ENCODE peak calls at places on chromosomes 11 and 22, in five cellular contexts. F is transverse colon, K is mesendoderm, U is tibial nerve, Z is pancreas. J is an unnamed sample.

GRCh38 chr22:38454361-38455062 is 487 bp downstream of the KCNJ4 start:
- DNase-seq in F (no peak), K (no peak), U (no peak), Z (no peak), J (no peak)

GRCh38 chr22:49475253-49475652 is 352.4 kb downstream of the BRD1 start:
- DNase-seq in F (no peak), K (no peak), U (no peak), Z (no peak), J (no peak)

GRCh38 chr11:123577081-123577598 is 77.3 kb downstream of the SCN3B start:
- DNase-seq in F (peak), K (peak), U (peak), Z (peak), J (no peak)

GRCh38 chr11:112113539-112114457 is 27.1 kb downstream of the SDHD start:
- DNase-seq in F (no peak), K (peak), U (no peak), Z (no peak), J (no peak)

GRCh38 chr11:2924821-2925675 is 4.2 kb downstream of the PHLDA2 start:
- DNase-seq in F (peak), K (no peak), U (no peak), Z (no peak), J (no peak)

GRCh38 chr22:26245001-26245400 is 75.7 kb downstream of the SEZ6L start:
- DNase-seq in F (no peak), K (peak), U (no peak), Z (no peak), J (no peak)

GRCh38 chr11:33451364-33451763 is 194.2 kb downstream of the HIPK3 start:
- DNase-seq in F (no peak), K (no peak), U (no peak), Z (no peak), J (no peak)

GRCh38 chr11:36247493-36247892 is 41.7 kb downstream of the COMMD9 start:
- DNase-seq in F (no peak), K (no peak), U (no peak), Z (no peak), J (no peak)

GRCh38 chr11:45076761-45077160 is 69.7 kb upstream of the PRDM11 start:
- DNase-seq in F (no peak), K (no peak), U (no peak), Z (no peak), J (no peak)

GRCh38 chr11:74909812-74910211 is 39.1 kb downstream of the XRRA1 start:
- DNase-seq in F (no peak), K (no peak), U (no peak), Z (no peak), J (no peak)

GRCh38 chr22:36577019-36577418 is 48.1 kb upstream of the EIF3D start:
- DNase-seq in F (no peak), K (no peak), U (no peak), Z (no peak), J (no peak)

GRCh38 chr11:117970400-117971024 is 15.7 kb upstream of the IL10RA start:
- DNase-seq in F (peak), K (no peak), U (no peak), Z (no peak), J (no peak)

GRCh38 chr11:47154738-47155570 is 21.7 kb downstream of the ARFGAP2 start:
- DNase-seq in F (no peak), K (no peak), U (no peak), Z (no peak), J (no peak)

GRCh38 chr11:121591405-121592033 is 138.8 kb upstream of the SORL1-AS1 start:
- DNase-seq in F (peak), K (peak), U (peak), Z (peak), J (peak)

GRCh38 chr11:45585205-45585604 is 80.2 kb downstream of the CHST1 start:
- DNase-seq in F (no peak), K (no peak), U (no peak), Z (no peak), J (no peak)

GRCh38 chr22:45295492-45295891 is 10.7 kb downstream of the UPK3A start:
- DNase-seq in F (no peak), K (no peak), U (no peak), Z (no peak), J (no peak)

GRCh38 chr22:21837184-21837979 is 30.1 kb downstream of the MAPK1 start:
- DNase-seq in F (no peak), K (peak), U (no peak), Z (no peak), J (peak)

GRCh38 chr11:57778318-57779037 is 16.9 kb downstream of the CTNND1 start:
- DNase-seq in F (peak), K (peak), U (peak), Z (peak), J (peak)

DNA sequence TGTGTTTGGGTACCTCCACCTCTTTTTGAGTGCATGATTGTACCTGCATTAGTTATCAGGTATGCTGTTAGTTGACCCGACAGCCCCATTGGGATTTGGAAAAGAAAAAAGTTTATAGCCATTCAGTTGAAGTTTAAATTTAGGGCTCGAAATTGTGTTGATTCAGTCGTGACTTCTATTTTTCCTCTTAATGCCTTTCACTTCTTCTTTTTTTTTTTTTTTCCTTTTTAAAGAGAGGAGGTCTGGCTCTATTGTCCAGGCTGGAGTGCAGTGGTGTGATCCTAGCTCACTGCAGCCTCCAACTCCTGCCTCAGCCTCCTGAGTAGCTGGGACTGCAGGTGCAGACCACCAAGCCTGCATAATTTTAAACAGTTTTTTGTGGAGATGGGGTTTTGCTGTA is 2.3 kb downstream of the STT3A start:
- DNase-seq in F (no peak), K (no peak), U (no peak), Z (no peak), J (no peak)
- H3K4me3 ChIP-seq in F (no peak), K (no peak), U (no peak), Z (no peak), J (no peak)

DNA sequence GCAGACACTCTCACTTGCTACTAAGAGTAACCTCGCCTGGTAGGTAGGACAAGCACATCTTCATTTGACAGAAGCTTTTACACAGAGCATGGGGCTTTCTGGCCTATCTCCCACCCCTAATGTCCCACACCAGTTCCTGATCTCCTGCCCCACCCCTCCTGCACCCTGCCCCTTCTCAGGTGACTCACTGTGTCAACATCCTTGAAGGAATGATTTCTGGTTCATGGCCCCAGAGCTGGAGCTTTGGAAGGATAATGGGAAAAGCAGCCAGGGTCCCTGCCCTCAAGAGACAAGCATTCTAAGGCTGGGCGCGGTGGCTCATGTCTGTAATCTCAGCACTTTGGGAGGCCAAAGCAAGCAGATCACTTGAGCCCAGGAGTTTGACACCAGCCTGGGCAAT is 47.2 kb downstream of the LRFN4 start:
- DNase-seq in F (peak), K (peak), U (no peak), Z (no peak), J (no peak)
- H3K4me3 ChIP-seq in F (no peak), K (no peak), U (no peak), Z (no peak), J (no peak)

DNA sequence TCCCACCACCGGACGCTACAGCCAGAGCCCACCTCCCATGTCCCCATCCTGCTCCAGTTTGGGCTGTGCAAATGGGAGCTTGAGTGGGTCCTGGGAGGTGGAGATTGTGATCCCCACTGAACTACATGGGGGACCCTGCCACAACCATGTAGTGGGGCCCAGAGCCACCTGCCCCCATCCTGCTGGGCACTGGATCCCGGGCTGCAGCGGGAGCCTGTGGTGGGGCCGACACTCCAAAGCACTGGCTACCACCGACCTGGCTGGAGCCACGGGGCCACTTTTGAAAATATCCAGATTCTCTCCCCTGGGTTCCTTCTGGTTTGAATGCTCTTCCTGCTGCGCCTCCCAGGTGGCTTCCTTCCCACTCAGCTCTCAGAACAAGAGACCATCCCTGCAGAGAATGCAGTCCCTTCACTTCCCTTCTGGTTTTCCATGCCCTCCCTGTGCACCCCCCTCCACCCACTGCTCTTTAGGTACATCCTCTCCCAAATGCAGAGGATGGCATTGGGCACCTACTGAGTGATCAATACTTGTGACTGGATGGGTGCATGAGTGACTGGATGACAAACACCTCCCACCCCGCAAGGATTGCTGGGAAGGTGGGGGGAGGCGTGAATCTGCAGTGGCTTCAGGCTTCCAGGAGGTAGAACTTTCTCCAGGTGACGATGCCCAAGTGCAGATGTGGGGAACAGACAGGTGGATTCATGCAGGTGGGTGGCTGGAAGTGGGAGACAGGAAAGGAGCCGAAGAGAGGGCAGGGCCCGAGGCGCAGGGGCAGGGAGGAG is 846 bp upstream of the UNC93B1 start:
- DNase-seq in F (no peak), K (no peak), U (no peak), Z (no peak), J (no peak)
- H3K4me3 ChIP-seq in F (no peak), K (no peak), U (peak), Z (no peak), J (peak)

DNA sequence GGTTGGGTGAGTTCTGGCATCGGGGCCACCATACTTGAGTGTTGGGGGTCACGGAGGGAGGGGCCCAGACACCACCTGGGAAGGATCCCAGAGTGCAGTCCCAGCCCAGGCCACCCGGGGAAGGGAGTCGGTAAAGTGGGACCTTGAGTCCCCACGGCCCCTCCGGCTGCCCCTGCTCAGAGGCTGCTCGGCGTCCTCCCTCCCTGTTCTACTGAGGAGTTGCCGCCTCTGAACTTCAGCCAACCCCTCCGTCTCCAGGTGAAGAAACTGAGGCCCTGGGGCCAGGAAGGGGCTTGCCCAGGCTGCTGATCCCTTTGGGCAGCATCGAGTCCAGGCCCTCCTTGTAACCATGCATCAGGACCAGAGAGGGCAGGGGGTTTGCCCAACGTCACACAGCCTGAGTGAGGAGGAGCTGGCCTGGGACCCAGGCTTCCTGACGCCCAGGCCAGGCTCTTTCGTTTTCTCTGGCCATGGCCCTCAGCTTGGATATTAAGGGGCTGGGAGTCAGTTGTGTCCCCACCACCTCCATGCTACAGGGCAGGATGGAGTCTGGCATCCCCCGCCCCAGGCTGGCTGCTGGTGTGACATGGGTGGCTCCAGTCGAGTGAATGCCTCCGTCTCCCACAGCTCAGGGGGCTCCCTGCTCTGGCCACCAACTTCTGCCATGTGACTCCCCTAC is 1.3 kb downstream of the PARVG start:
- DNase-seq in F (no peak), K (no peak), U (no peak), Z (no peak), J (no peak)
- H3K4me3 ChIP-seq in F (peak), K (no peak), U (no peak), Z (no peak), J (peak)

GRCh38 chr22:30876925-30877553 is 91.5 kb downstream of the MORC2 start:
- DNase-seq in F (no peak), K (no peak), U (no peak), Z (no peak), J (no peak)
- H3K4me3 ChIP-seq in F (no peak), K (no peak), U (no peak), Z (no peak), J (no peak)

GRCh38 chr11:114301927-114302326 is 5.7 kb downstream of the NNMT start:
- DNase-seq in F (no peak), K (no peak), U (no peak), Z (no peak), J (no peak)
- H3K4me3 ChIP-seq in F (no peak), K (no peak), U (no peak), Z (no peak), J (peak)

DNA sequence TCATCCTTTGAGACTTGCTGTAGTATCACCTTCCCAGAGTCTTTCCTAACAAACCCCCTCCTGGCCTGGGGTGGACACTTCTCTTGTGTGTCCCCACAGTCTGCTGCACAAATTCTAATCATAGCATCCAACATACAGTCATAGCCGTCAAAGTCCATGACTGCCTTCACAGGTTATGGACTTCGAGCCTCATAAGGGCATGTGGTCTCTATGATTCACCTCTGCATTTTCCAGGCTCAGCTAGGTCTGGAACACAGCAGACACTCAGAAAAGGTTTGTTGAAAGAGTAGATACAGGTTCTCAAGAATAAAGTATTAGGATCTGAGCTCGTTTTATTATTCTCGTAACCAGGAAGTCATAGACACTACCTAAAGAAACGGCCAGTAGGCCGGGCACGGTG is 13.2 kb upstream of the SCUBE2 start:
- DNase-seq in F (no peak), K (no peak), U (no peak), Z (no peak), J (no peak)
- H3K4me3 ChIP-seq in F (no peak), K (no peak), U (no peak), Z (no peak), J (no peak)

GRCh38 chr11:65293909-65294381 is 20.7 kb upstream of the CDC42EP2 start:
- DNase-seq in F (peak), K (no peak), U (no peak), Z (no peak), J (no peak)

GRCh38 chr11:65288706-65289536 is 25.7 kb upstream of the CDC42EP2 start:
- DNase-seq in F (no peak), K (no peak), U (peak), Z (no peak), J (no peak)

GRCh38 chr11:65290448-65291165 is 24.1 kb upstream of the CDC42EP2 start:
- DNase-seq in F (peak), K (no peak), U (peak), Z (peak), J (no peak)

GRCh38 chr11:65292866-65293265 is 21.8 kb upstream of the CDC42EP2 start:
- DNase-seq in F (no peak), K (no peak), U (no peak), Z (no peak), J (no peak)

GRCh38 chr11:65291613-65292012 is 23.1 kb upstream of the CDC42EP2 start:
- DNase-seq in F (no peak), K (peak), U (no peak), Z (no peak), J (no peak)
- H3K4me3 ChIP-seq in F (no peak), K (no peak), U (no peak), Z (no peak), J (peak)